ENCODE peak calls at places on chromosome 2, in four cellular contexts. X is heart left ventricle, W is mesothelial cell of epicardium, K is HFF-Myc. V is an unnamed sample.

GRCh38 chr2:180291060-180291459 is 284.0 kb upstream of the CWC22 start:
- DNase-seq in X (no peak), W (no peak), K (no peak), V (no peak)

GRCh38 chr2:134576478-134576877 is 142.3 kb downstream of the TMEM163 start:
- DNase-seq in W (no peak), X (no peak), K (no peak), V (no peak)

GRCh38 chr2:72236445-72237067 is 88.9 kb upstream of the CYP26B1 start:
- DNase-seq in K (peak; percentile 4), X (no peak), W (no peak), V (no peak)

GRCh38 chr2:42493885-42494433 is at the start of gene KCNG3:
- DNase-seq in K (no peak), X (peak; percentile 52), W (peak; percentile 76), V (no peak)

GRCh38 chr2:112625474-112626114 is 20.1 kb upstream of the SLC20A1 start:
- DNase-seq in W (no peak), K (no peak), X (no peak), V (no peak)

GRCh38 chr2:71240794-71241193 is 13.9 kb upstream of the PAIP2B start:
- DNase-seq in X (peak; percentile 45), K (no peak), W (no peak), V (no peak)

GRCh38 chr2:17136895-17137294 is 381.3 kb downstream of the RAD51AP2 start:
- DNase-seq in K (no peak), X (no peak), W (no peak), V (no peak)

GRCh38 chr2:229622495-229623355 is 91.6 kb downstream of the DNER start:
- DNase-seq in X (no peak), K (no peak), W (no peak), V (no peak)

GRCh38 chr2:150279673-150280072 is 207.8 kb downstream of the RND3 start:
- DNase-seq in W (no peak), K (no peak), X (no peak), V (no peak)

GRCh38 chr2:173355132-173355865 is 627 bp downstream of the CDCA7 start:
- DNase-seq in X (peak; percentile 53), K (peak; percentile 32), W (peak; percentile 58), V (peak; percentile 8)

GRCh38 chr2:202512176-202512575 is 122.6 kb upstream of the FAM117B start:
- DNase-seq in W (no peak), K (no peak), X (no peak), V (no peak)

GRCh38 chr2:72824224-72824842 is 1.5 kb downstream of the EXOC6B start:
- DNase-seq in K (no peak), X (no peak), W (no peak), V (no peak)

GRCh38 chr2:10521356-10521755 is 73.2 kb upstream of the ODC1 start:
- DNase-seq in W (no peak), K (no peak), X (no peak), V (no peak)

GRCh38 chr2:28810384-28811285 is at the start of gene SPDYA:
- DNase-seq in X (peak; percentile 77), K (peak; percentile 22), W (peak; percentile 76), V (no peak)

GRCh38 chr2:27320958-27321543 is 1.8 kb downstream of the MPV17 start:
- DNase-seq in X (peak; percentile 85), W (no peak), K (peak; percentile 98), V (peak; percentile 96)

GRCh38 chr2:148658807-148659722 is 14.5 kb downstream of the EPC2 start:
- DNase-seq in K (no peak), W (no peak), X (no peak), V (no peak)

GRCh38 chr2:120470041-120470716 is 124.2 kb downstream of the INHBB start:
- DNase-seq in K (peak; percentile 70), W (no peak), X (peak; percentile 82), V (peak; percentile 89)

GRCh38 chr2:209331291-209331844 is 92.5 kb upstream of the MAP2 start:
- DNase-seq in X (no peak), K (peak; percentile 1), W (no peak), V (peak; percentile 33)

GRCh38 chr2:207937253-207937652 is 88.1 kb downstream of the PLEKHM3 start:
- DNase-seq in K (no peak), W (no peak), X (no peak), V (no peak)

GRCh38 chr2:173763641-173764040 is 201.5 kb downstream of the SP3 start:
- DNase-seq in X (no peak), K (no peak), W (no peak), V (no peak)

GRCh38 chr2:127649100-127649611 is 3.2 kb downstream of the GPR17 start:
- DNase-seq in K (no peak), X (peak; percentile 84), W (no peak), V (no peak)

GRCh38 chr2:145593991-145594702 is 1074.2 kb upstream of the ZEB2 start:
- DNase-seq in K (peak; percentile 72), X (no peak), W (no peak), V (no peak)

GRCh38 chr2:230658577-230658876 is 54.1 kb upstream of the CAB39 start:
- DNase-seq in X (no peak), K (no peak), W (no peak), V (no peak)

GRCh38 chr2:128979182-128979581 is 660.5 kb upstream of the HS6ST1 start:
- DNase-seq in X (no peak), W (no peak), K (no peak), V (no peak)

GRCh38 chr2:49262815-49263560 is 108.7 kb upstream of the FSHR start:
- DNase-seq in X (no peak), K (no peak), W (no peak), V (no peak)

GRCh38 chr2:75560768-75561565 is at the start of gene EVA1A:
- DNase-seq in W (peak; percentile 64), X (peak; percentile 32), K (no peak), V (no peak)

GRCh38 chr2:239275871-239276812 is 124.7 kb downstream of the HDAC4 start:
- DNase-seq in K (peak; percentile 66), W (no peak), X (peak; percentile 81), V (no peak)

DNA sequence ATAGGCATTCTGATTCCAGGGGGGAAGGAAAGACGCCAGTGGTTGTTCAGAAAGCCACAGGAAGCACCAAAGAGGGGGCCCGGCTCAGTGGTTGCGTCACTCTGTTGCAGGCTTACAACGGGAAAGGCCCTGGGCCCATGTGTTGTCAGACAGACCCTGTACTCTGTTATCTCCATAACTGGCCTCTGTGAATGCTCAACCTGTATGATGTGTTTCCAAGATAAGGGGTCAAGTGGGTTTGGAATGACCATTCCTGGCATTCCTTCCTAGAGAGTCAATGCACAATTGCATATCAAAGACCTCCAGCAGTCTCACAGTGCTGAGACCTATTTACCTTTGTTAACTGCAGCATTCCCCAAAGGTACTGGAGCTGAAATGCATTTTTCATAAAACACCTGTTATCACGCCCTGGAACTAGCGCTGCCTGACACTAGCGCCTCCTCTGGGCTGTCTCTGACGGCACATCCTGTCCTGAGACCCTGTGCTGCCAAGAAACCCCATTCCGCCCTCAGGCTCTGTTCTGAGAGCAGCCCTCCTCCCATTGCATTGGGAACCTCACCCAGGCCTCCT is 13.2 kb upstream of the LRRFIP1 start:
- DNase-seq in K (no peak), W (no peak), X (no peak), V (no peak)
- TF ChIP-seq CTCF in K (no peak), W (no peak), X (no peak), V (no peak)

GRCh38 chr2:66110071-66110470 is 324.9 kb upstream of the MEIS1 start:
- DNase-seq in K (no peak), W (no peak), X (no peak), V (no peak)

GRCh38 chr2:66113116-66113515 is 321.8 kb upstream of the MEIS1 start:
- DNase-seq in X (no peak), K (no peak), W (no peak), V (no peak)

GRCh38 chr2:66109419-66109818 is 325.5 kb upstream of the MEIS1 start:
- DNase-seq in K (no peak), W (no peak), X (no peak), V (no peak)

GRCh38 chr2:66111706-66112105 is 323.2 kb upstream of the MEIS1 start:
- DNase-seq in K (no peak), X (no peak), W (no peak), V (no peak)

DNA sequence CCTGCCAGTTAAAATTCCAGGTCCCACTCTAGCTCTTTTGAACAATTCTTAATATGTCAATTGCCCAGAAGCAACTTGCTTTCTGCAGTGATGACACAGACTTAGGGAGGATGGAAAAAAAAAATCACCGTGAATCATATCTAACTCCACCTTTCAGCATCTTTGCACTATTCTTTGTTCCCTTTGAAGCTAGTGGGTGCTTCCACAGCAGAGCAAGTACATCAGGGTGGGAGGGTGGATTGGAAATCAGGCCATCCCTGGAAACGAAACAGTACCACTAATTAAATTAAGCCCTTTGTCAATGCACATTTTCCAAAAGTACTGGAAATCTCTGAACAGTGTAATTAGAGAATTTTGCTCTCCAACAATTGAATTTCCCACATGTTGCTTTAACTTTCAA is 324.3 kb upstream of the MEIS1 start:
- DNase-seq in W (no peak), K (no peak), X (no peak), V (no peak)
- TF ChIP-seq CTCF in W (no peak), K (no peak), X (no peak), V (no peak)

GRCh38 chr2:169979025-169979424 is 151.8 kb downstream of the UBR3 start:
- DNase-seq in K (no peak), X (no peak), W (no peak), V (no peak)

GRCh38 chr2:169980643-169981042 is 153.4 kb downstream of the UBR3 start:
- DNase-seq in K (no peak), W (no peak), X (no peak), V (no peak)

GRCh38 chr2:169982929-169983328 is 155.7 kb downstream of the UBR3 start:
- DNase-seq in X (no peak), K (no peak), W (no peak), V (no peak)

GRCh38 chr2:169980001-169980400 is 152.7 kb downstream of the UBR3 start:
- DNase-seq in W (no peak), X (no peak), K (no peak), V (no peak)

GRCh38 chr2:169983506-169983905 is 156.3 kb downstream of the UBR3 start:
- DNase-seq in K (no peak), W (no peak), X (no peak), V (no peak)
- TF ChIP-seq CTCF in K (no peak), W (no peak), X (no peak), V (no peak)

GRCh38 chr2:80506563-80506962 is 202.0 kb upstream of the LRRTM1 start:
- DNase-seq in W (no peak), K (no peak), X (no peak), V (no peak)
- TF ChIP-seq CTCF in W (no peak), K (no peak), X (no peak), V (no peak)

V was measured in LNCaP clone FGC.